ENCODE peak calls at places on chromosomes 13 and 19, in four cellular contexts. One of them, this sample, is unnamed.

GRCh38 chr13:43305416-43305815 is 282.0 kb downstream of the DNAJC15 start:
- DNase-seq in HTR-8/SVneo: no peak
- DNase-seq in stomach: no peak
- DNase-seq in GM23338: no peak
- DNase-seq in this sample: no peak

GRCh38 chr13:42803563-42804212 is 22.3 kb downstream of the FAM216B start:
- DNase-seq in GM23338: no peak
- DNase-seq in stomach: no peak
- DNase-seq in HTR-8/SVneo: no peak
- DNase-seq in this sample: no peak

GRCh38 chr19:41837981-41838708 is 6.3 kb downstream of the LYPD4 start:
- DNase-seq in HTR-8/SVneo: no peak
- DNase-seq in stomach: no peak
- DNase-seq in GM23338: no peak
- DNase-seq in this sample: no peak

GRCh38 chr19:38736413-38737280 is 7.6 kb downstream of the CAPN12 start:
- DNase-seq in HTR-8/SVneo: peak
- DNase-seq in GM23338: peak
- DNase-seq in stomach: peak
- DNase-seq in this sample: peak

GRCh38 chr19:3732108-3732507 is 23.9 kb downstream of the TJP3 start:
- DNase-seq in GM23338: no peak
- DNase-seq in stomach: no peak
- DNase-seq in HTR-8/SVneo: no peak
- DNase-seq in this sample: no peak

GRCh38 chr13:30995331-30995730 is 62.9 kb downstream of the TEX26 start:
- DNase-seq in GM23338: no peak
- DNase-seq in stomach: no peak
- DNase-seq in HTR-8/SVneo: no peak
- DNase-seq in this sample: no peak

GRCh38 chr19:54345938-54346386 is 7.0 kb upstream of the LILRA4 start:
- DNase-seq in stomach: no peak
- DNase-seq in HTR-8/SVneo: no peak
- DNase-seq in GM23338: no peak
- DNase-seq in this sample: no peak

GRCh38 chr19:37991176-37991835 is 84.3 kb downstream of the SIPA1L3 start:
- DNase-seq in stomach: no peak
- DNase-seq in GM23338: no peak
- DNase-seq in HTR-8/SVneo: no peak
- DNase-seq in this sample: no peak

GRCh38 chr13:78998736-78999135 is 339.8 kb upstream of the OBI1 start:
- DNase-seq in stomach: no peak
- DNase-seq in HTR-8/SVneo: no peak
- DNase-seq in GM23338: no peak
- DNase-seq in this sample: no peak

This sample was measured in effector memory CD4-positive, alpha-beta T cell.